ENCODE peak calls at places on chromosomes 6 and 20, in seven cellular contexts. R is CD8-positive, alpha-beta T cell; C is colonic mucosa; Z is body of pancreas; L is A549; D is cardiac muscle cell; N is BJ. O is an unnamed sample.

GRCh38 chr6:137883400-137883888 is 16.4 kb downstream of the TNFAIP3 start:
- DNase-seq in R (no peak), C (no peak), Z (no peak), L (no peak), D (no peak), N (no peak), O (no peak)

GRCh38 chr6:114342826-114343781 is at the start of gene HS3ST5:
- DNase-seq in R (no peak), C (peak), Z (peak), L (peak), D (peak), N (no peak), O (peak)

GRCh38 chr6:31792741-31793140 is 2.8 kb downstream of the VARS1 start:
- DNase-seq in R (no peak), C (no peak), Z (no peak), L (no peak), D (no peak), N (no peak), O (peak)

GRCh38 chr6:71463061-71463460 is 174.4 kb downstream of the OGFRL1 start:
- DNase-seq in R (no peak), C (no peak), Z (no peak), L (no peak), D (no peak), N (no peak), O (no peak)

GRCh38 chr20:4512891-4513550 is 208.7 kb upstream of the PRND start:
- DNase-seq in R (no peak), C (no peak), Z (no peak), L (peak), D (no peak), N (peak), O (no peak)

GRCh38 chr6:153956807-153957206 is 82.2 kb upstream of the OPRM1 start:
- DNase-seq in R (no peak), C (no peak), Z (no peak), L (no peak), D (no peak), N (no peak), O (no peak)

GRCh38 chr6:149560736-149561135 is 5.4 kb upstream of the GINM1 start:
- DNase-seq in R (no peak), C (no peak), Z (no peak), L (peak), D (peak), N (no peak), O (peak)

GRCh38 chr6:158039571-158040050 is 57.9 kb downstream of the SYNJ2 start:
- DNase-seq in R (no peak), C (no peak), Z (no peak), L (peak), D (no peak), N (no peak), O (no peak)

GRCh38 chr6:166958926-166959861 is 2.8 kb upstream of the RNASET2 start:
- DNase-seq in R (peak), C (peak), Z (no peak), L (no peak), D (no peak), N (no peak), O (peak)

GRCh38 chr6:157270916-157271315 is 52.4 kb downstream of the TMEM242 start:
- DNase-seq in R (no peak), C (no peak), Z (no peak), L (no peak), D (no peak), N (no peak), O (no peak)

GRCh38 chr6:41638801-41639555 is 710 bp downstream of the MDFI start:
- DNase-seq in R (no peak), C (no peak), Z (no peak), L (no peak), D (peak), N (no peak), O (no peak)

GRCh38 chr20:48761023-48761785 is 66.6 kb downstream of the PREX1 start:
- DNase-seq in R (peak), C (peak), Z (no peak), L (no peak), D (no peak), N (no peak), O (no peak)

GRCh38 chr20:39269031-39269461 is 306.9 kb downstream of the DHX35 start:
- DNase-seq in R (no peak), C (peak), Z (peak), L (peak), D (peak), N (no peak), O (peak)

GRCh38 chr20:953742-954141 is 37.6 kb upstream of the ANGPT4 start:
- DNase-seq in R (no peak), C (no peak), Z (no peak), L (no peak), D (peak), N (no peak), O (no peak)

GRCh38 chr6:75381878-75382633 is 97.5 kb upstream of the TMEM30A start:
- DNase-seq in R (no peak), C (no peak), Z (no peak), L (peak), D (no peak), N (no peak), O (no peak)

GRCh38 chr20:24918579-24919566 is 30.2 kb upstream of the CST7 start:
- DNase-seq in R (peak), C (peak), Z (no peak), L (no peak), D (no peak), N (no peak), O (no peak)
- TF ChIP-seq CTCF in R (no peak), C (no peak), Z (no peak), L (no peak), D (no peak), N (no peak), O (no peak)

DNA sequence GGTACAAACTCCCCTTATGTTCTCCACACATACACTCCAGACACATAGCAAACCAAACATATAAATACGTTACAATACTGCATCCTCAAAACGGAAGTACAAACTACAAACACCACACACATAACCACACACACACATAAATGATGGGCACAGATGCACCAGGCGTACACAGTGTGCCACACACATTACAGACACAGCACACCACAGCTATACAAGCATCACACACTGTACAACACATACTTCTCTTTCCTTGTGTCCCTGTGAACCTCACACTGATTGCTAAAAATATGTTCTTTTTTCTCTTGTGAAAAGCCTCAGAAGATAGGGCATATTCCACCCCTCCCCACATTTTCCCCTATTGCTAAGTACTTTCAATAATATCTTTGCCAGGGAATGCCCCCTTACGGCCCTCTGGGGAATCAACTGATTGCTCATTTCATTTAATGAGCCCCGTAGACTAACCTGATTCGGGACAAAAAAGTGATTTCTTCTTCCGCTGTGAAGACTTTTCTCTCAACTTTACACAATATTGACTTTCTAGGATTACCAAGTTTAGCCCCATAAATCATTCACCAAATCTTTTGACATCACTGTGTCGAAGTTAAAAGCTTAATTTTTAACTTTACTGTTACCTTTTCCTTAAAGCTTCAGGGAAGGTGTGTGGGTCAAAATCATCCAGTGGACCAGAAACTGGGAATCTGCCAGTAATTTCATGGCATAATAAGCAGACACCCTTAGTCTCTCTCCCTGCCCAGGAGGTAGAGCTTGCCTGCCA is at the start of gene SLC17A1:
- DNase-seq in R (no peak), C (no peak), Z (no peak), L (peak), D (no peak), N (no peak), O (peak)
- TF ChIP-seq CTCF in R (no peak), C (no peak), Z (no peak), L (no peak), D (no peak), N (no peak), O (no peak)

GRCh38 chr6:135505222-135505621 is 7.7 kb upstream of the AHI1 start:
- DNase-seq in R (no peak), C (peak), Z (no peak), L (no peak), D (no peak), N (no peak), O (no peak)

GRCh38 chr6:135503703-135504475 is 6.3 kb upstream of the AHI1 start:
- DNase-seq in R (no peak), C (no peak), Z (no peak), L (no peak), D (no peak), N (no peak), O (no peak)

GRCh38 chr6:135505648-135506047 is 8.1 kb upstream of the AHI1 start:
- DNase-seq in R (no peak), C (no peak), Z (no peak), L (peak), D (no peak), N (no peak), O (no peak)

GRCh38 chr6:135504734-135505133 is 7.2 kb upstream of the AHI1 start:
- DNase-seq in R (no peak), C (no peak), Z (no peak), L (no peak), D (no peak), N (no peak), O (no peak)

DNA sequence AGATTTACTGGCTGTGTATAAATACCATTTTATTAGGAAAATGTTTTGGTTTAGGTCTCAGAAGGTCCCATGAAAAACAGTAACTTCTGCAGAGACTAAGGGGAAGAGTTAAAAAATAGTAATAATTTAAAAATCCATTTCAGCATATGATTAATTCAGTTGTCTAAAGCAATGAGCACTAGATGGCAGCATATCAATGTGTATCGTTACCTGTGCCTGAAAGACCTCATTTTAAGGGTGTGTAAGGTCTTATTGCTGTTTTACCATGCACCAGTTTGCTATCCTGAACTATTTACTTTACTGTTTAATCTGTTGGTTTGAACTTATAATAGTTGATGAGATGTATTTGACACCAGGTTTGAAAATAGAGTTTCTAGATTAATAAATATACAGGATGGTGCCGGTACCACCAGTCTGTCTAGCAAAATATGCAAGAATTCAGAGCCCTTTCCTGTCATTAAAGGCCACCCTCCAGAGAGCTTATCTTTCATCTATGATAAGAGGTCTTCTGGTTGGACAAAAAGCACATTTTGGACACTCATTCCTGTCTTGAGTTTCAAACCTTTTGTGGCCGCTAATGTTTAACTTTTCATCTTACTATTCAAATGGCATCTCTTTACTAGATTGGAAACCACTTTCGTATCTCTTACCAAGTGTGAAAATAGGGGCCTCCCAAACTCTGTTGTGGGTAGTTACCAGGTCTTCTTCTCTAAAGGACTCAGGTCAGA is 8.9 kb upstream of the AHI1 start:
- DNase-seq in R (no peak), C (no peak), Z (no peak), L (peak), D (peak), N (no peak), O (peak)
- TF ChIP-seq CTCF in R (peak), C (peak), Z (peak), L (peak), D (peak), N (peak), O (peak)

DNA sequence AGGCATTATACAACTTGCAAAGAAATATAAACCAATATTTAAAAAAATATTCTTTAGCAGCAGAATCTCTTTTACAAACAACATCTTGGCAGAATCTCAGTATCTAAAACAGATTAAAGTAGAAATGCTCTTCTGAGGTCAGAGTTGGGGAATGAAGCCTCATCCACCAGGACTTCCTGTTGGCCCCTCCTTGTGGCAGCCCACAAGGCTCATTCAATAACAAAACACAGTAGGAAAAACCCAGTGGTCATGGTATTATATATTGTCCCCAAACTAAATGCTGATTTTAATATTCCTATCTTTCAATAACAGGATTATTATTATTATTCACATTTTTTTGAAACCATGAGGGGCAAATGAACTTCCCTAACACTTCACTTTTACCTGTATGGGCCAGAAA is 368.6 kb downstream of the BTBD9 start:
- DNase-seq in R (no peak), C (no peak), Z (no peak), L (no peak), D (no peak), N (no peak), O (no peak)
- TF ChIP-seq CTCF in R (no peak), C (no peak), Z (no peak), L (no peak), D (no peak), N (no peak), O (no peak)

O was measured in Calu3.